ENCODE peak calls at places on chromosomes 11 and 22, in six cellular contexts. One of them, this sample, is unnamed.

GRCh38 chr22:48717076-48717810 is 1110.4 kb downstream of the BRD1 start:
- DNase-seq in esophagus squamous epithelium: no peak
- DNase-seq in GM12892: no peak
- DNase-seq in body of pancreas: no peak
- DNase-seq in adrenal gland: no peak
- DNase-seq in IMR-90: no peak
- DNase-seq in this sample: no peak

GRCh38 chr11:110339456-110339855 is 43.0 kb upstream of the RDX start:
- DNase-seq in GM12892: no peak
- DNase-seq in adrenal gland: no peak
- DNase-seq in body of pancreas: no peak
- DNase-seq in IMR-90: no peak
- DNase-seq in esophagus squamous epithelium: no peak
- DNase-seq in this sample: no peak

GRCh38 chr11:119094816-119095065 is 6.9 kb downstream of the DPAGT1 start:
- DNase-seq in GM12892: no peak
- DNase-seq in IMR-90: peak
- DNase-seq in adrenal gland: peak
- DNase-seq in body of pancreas: peak
- DNase-seq in esophagus squamous epithelium: no peak
- DNase-seq in this sample: no peak

GRCh38 chr11:124535552-124536232 is 7.8 kb downstream of the OR8B12 start:
- DNase-seq in IMR-90: peak
- DNase-seq in GM12892: no peak
- DNase-seq in body of pancreas: no peak
- DNase-seq in adrenal gland: no peak
- DNase-seq in esophagus squamous epithelium: no peak
- DNase-seq in this sample: no peak

GRCh38 chr22:28247667-28248363 is 328.8 kb upstream of the PITPNB start:
- DNase-seq in GM12892: no peak
- DNase-seq in esophagus squamous epithelium: no peak
- DNase-seq in IMR-90: no peak
- DNase-seq in body of pancreas: no peak
- DNase-seq in adrenal gland: no peak
- DNase-seq in this sample: no peak

GRCh38 chr11:5992604-5993251 is 5.9 kb upstream of the OR52L1 start:
- DNase-seq in esophagus squamous epithelium: no peak
- DNase-seq in adrenal gland: no peak
- DNase-seq in GM12892: no peak
- DNase-seq in IMR-90: peak
- DNase-seq in body of pancreas: peak
- DNase-seq in this sample: peak

GRCh38 chr22:41106122-41106968 is 14.0 kb downstream of the EP300 start:
- DNase-seq in GM12892: no peak
- DNase-seq in IMR-90: peak
- DNase-seq in esophagus squamous epithelium: no peak
- DNase-seq in body of pancreas: no peak
- DNase-seq in adrenal gland: no peak
- DNase-seq in this sample: no peak

GRCh38 chr11:8232414-8232813 is 31.3 kb downstream of the LMO1 start:
- DNase-seq in esophagus squamous epithelium: no peak
- DNase-seq in IMR-90: no peak
- DNase-seq in adrenal gland: no peak
- DNase-seq in body of pancreas: no peak
- DNase-seq in GM12892: no peak
- DNase-seq in this sample: no peak

GRCh38 chr22:36329217-36330078 is 58.3 kb downstream of the MYH9 start:
- DNase-seq in adrenal gland: peak
- DNase-seq in IMR-90: peak
- DNase-seq in body of pancreas: peak
- DNase-seq in esophagus squamous epithelium: no peak
- DNase-seq in GM12892: no peak
- DNase-seq in this sample: peak

GRCh38 chr11:28343304-28344233 is 235.4 kb downstream of the METTL15 start:
- DNase-seq in IMR-90: peak
- DNase-seq in adrenal gland: peak
- DNase-seq in GM12892: no peak
- DNase-seq in body of pancreas: no peak
- DNase-seq in esophagus squamous epithelium: no peak
- DNase-seq in this sample: peak

GRCh38 chr11:456533-456932 is 6.5 kb downstream of the PTDSS2 start:
- DNase-seq in GM12892: peak
- DNase-seq in IMR-90: no peak
- DNase-seq in esophagus squamous epithelium: no peak
- DNase-seq in adrenal gland: no peak
- DNase-seq in body of pancreas: no peak
- DNase-seq in this sample: no peak

GRCh38 chr11:119316729-119317591 is at the start of gene MCAM:
- DNase-seq in body of pancreas: peak
- DNase-seq in adrenal gland: peak
- DNase-seq in esophagus squamous epithelium: no peak
- DNase-seq in GM12892: no peak
- DNase-seq in IMR-90: peak
- DNase-seq in this sample: no peak

GRCh38 chr11:86492370-86493030 is 117.8 kb downstream of the CCDC81 start:
- DNase-seq in IMR-90: no peak
- DNase-seq in esophagus squamous epithelium: no peak
- DNase-seq in GM12892: no peak
- DNase-seq in body of pancreas: no peak
- DNase-seq in adrenal gland: no peak
- DNase-seq in this sample: no peak

GRCh38 chr22:29837780-29838598 is at the start of gene ASCC2:
- DNase-seq in esophagus squamous epithelium: peak
- DNase-seq in GM12892: peak
- DNase-seq in body of pancreas: peak
- DNase-seq in IMR-90: peak
- DNase-seq in adrenal gland: peak
- DNase-seq in this sample: peak
- TF ChIP-seq POLR2A in esophagus squamous epithelium: peak
- TF ChIP-seq POLR2A in GM12892: peak
- TF ChIP-seq POLR2A in body of pancreas: peak
- TF ChIP-seq POLR2A in IMR-90: peak
- TF ChIP-seq POLR2A in adrenal gland: no peak
- TF ChIP-seq POLR2A in this sample: peak

GRCh38 chr11:3010004-3010403 is 17.9 kb upstream of the NAP1L4 start:
- DNase-seq in adrenal gland: no peak
- DNase-seq in IMR-90: no peak
- DNase-seq in body of pancreas: no peak
- DNase-seq in esophagus squamous epithelium: no peak
- DNase-seq in GM12892: no peak
- DNase-seq in this sample: no peak

GRCh38 chr11:3010521-3011275 is 18.6 kb upstream of the NAP1L4 start:
- DNase-seq in body of pancreas: no peak
- DNase-seq in IMR-90: no peak
- DNase-seq in adrenal gland: no peak
- DNase-seq in esophagus squamous epithelium: no peak
- DNase-seq in GM12892: no peak
- DNase-seq in this sample: no peak

GRCh38 chr11:3009481-3009880 is 17.4 kb upstream of the NAP1L4 start:
- DNase-seq in adrenal gland: no peak
- DNase-seq in IMR-90: no peak
- DNase-seq in GM12892: no peak
- DNase-seq in body of pancreas: no peak
- DNase-seq in esophagus squamous epithelium: no peak
- DNase-seq in this sample: no peak

GRCh38 chr11:3014314-3014938 is 22.3 kb upstream of the NAP1L4 start:
- DNase-seq in esophagus squamous epithelium: no peak
- DNase-seq in IMR-90: no peak
- DNase-seq in GM12892: no peak
- DNase-seq in adrenal gland: no peak
- DNase-seq in body of pancreas: no peak
- DNase-seq in this sample: no peak

DNA sequence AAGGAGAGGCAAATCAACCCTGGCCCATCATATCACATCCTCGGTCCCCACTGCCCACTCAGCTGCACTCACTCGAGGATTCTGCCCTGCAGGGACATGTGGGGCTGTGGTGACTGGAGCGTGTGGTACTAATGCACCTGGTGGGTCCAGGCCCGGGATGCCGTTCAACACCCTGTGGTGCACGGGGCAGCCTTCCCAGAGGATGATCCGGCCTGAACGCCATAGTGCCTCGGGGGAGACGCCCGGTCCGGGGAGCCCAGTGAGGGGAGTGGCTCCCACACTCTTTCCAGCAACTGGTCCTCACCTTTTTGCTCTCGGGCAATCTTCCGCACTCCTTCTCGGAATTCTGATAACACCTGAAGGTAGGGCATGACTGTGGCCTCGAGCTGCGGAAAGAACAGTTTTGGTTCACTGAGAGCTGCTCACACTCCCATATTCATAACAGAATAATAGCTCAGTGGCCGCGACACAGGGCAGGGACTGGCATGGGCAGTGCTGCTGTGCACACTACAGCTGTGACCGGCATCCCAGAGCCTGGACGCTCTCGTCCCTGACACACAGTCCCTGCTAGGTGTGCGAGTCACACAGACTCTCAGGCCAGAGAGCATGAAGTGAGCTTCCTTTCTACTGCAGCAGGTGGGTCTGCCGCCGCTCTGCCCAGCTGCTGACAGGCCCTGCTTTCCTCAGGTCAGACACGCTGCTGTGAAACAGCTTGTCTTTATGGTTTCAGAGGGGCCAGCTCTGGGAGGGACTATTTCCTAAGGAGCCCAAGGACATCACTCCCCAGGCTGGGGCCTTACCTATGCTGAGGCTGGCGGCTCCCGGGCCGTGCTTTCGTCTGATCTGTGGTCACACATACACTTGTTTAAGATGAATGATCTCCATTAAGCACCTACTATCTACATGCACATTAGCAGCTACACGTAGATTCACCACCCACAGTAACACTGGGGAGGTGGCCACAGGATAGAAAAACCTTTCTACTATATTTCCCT is 20.1 kb upstream of the NAP1L4 start:
- DNase-seq in IMR-90: no peak
- DNase-seq in GM12892: no peak
- DNase-seq in esophagus squamous epithelium: no peak
- DNase-seq in body of pancreas: no peak
- DNase-seq in adrenal gland: no peak
- DNase-seq in this sample: no peak
- TF ChIP-seq POLR2A in IMR-90: no peak
- TF ChIP-seq POLR2A in GM12892: no peak
- TF ChIP-seq POLR2A in esophagus squamous epithelium: no peak
- TF ChIP-seq POLR2A in body of pancreas: no peak
- TF ChIP-seq POLR2A in adrenal gland: no peak
- TF ChIP-seq POLR2A in this sample: no peak

GRCh38 chr11:73597956-73598718 is at the start of gene FAM168A:
- DNase-seq in IMR-90: peak
- DNase-seq in body of pancreas: peak
- DNase-seq in esophagus squamous epithelium: peak
- DNase-seq in adrenal gland: peak
- DNase-seq in GM12892: peak
- DNase-seq in this sample: peak
- TF ChIP-seq POLR2A in IMR-90: no peak
- TF ChIP-seq POLR2A in body of pancreas: peak
- TF ChIP-seq POLR2A in esophagus squamous epithelium: peak
- TF ChIP-seq POLR2A in adrenal gland: peak
- TF ChIP-seq POLR2A in GM12892: peak
- TF ChIP-seq POLR2A in this sample: peak

DNA sequence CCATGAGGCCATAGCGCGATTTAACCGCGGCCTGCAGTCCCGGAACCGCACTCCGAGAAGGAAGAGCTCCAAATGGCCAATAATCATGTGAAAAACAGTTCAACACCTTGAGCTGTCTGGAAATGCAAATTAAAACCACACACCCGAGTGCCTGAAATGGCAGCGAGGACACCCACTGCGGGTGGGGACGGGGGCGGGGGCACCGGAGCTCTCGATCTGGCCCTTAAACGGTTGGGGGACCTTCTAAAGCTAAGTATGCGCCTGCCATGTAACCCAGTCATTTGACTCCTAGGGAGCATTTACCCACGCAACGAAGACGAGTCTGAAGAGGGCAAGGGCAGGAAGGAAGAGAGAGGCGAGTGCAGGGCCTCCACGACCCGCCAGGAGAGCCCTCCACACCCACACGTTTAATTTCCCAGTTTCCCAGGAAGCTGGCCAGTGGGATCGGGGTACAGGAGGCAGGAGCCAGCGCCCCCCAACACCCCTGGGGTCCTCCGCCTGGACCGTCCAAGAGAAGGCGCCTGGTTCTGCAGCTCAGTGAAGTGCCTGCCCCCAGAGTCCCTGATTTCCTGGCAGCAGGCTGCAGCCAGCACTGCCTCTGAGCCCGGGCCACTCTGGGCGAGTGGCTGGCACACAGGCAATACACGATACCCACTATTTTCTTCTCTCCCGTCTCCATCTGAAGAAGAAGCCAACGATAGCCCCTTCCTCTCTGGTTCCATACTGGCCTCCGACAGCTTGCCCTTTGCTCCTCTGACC is 1.7 kb downstream of the TTLL8 start:
- DNase-seq in GM12892: no peak
- DNase-seq in esophagus squamous epithelium: no peak
- DNase-seq in IMR-90: no peak
- DNase-seq in body of pancreas: no peak
- DNase-seq in adrenal gland: no peak
- DNase-seq in this sample: no peak
- TF ChIP-seq POLR2A in GM12892: no peak
- TF ChIP-seq POLR2A in esophagus squamous epithelium: no peak
- TF ChIP-seq POLR2A in IMR-90: no peak
- TF ChIP-seq POLR2A in body of pancreas: no peak
- TF ChIP-seq POLR2A in adrenal gland: no peak
- TF ChIP-seq POLR2A in this sample: no peak

This sample was measured in H54.